ENCODE peak calls at places on chromosomes 12 and 14, in six cellular contexts. One of them, this sample, is unnamed.

GRCh38 chr12:94815958-94816357 is 165.6 kb upstream of the TMCC3 start:
- DNase-seq in fibroblast of the aortic adventitia: no peak
- DNase-seq in astrocyte of the spinal cord: no peak
- DNase-seq in transverse colon: no peak
- DNase-seq in lower lobe of right lung: no peak
- DNase-seq in left ventricle myocardium inferior: no peak
- DNase-seq in this sample: no peak

GRCh38 chr12:10910380-10910779 is 1.0 kb upstream of the TAS2R13 start:
- DNase-seq in transverse colon: no peak
- DNase-seq in lower lobe of right lung: no peak
- DNase-seq in astrocyte of the spinal cord: no peak
- DNase-seq in fibroblast of the aortic adventitia: no peak
- DNase-seq in left ventricle myocardium inferior: no peak
- DNase-seq in this sample: no peak

GRCh38 chr14:75702606-75703261 is 41.7 kb downstream of the TTLL5 start:
- DNase-seq in transverse colon: no peak
- DNase-seq in lower lobe of right lung: no peak
- DNase-seq in astrocyte of the spinal cord: peak
- DNase-seq in fibroblast of the aortic adventitia: peak
- DNase-seq in left ventricle myocardium inferior: no peak
- DNase-seq in this sample: no peak

GRCh38 chr14:52706724-52707706 is at the start of gene PSMC6:
- DNase-seq in astrocyte of the spinal cord: peak
- DNase-seq in lower lobe of right lung: peak
- DNase-seq in fibroblast of the aortic adventitia: peak
- DNase-seq in left ventricle myocardium inferior: peak
- DNase-seq in transverse colon: peak
- DNase-seq in this sample: peak

GRCh38 chr12:25926536-25926935 is 31.9 kb upstream of the RASSF8 start:
- DNase-seq in left ventricle myocardium inferior: no peak
- DNase-seq in lower lobe of right lung: no peak
- DNase-seq in fibroblast of the aortic adventitia: no peak
- DNase-seq in transverse colon: no peak
- DNase-seq in astrocyte of the spinal cord: no peak
- DNase-seq in this sample: no peak

GRCh38 chr14:24279301-24280186 is 8.1 kb upstream of the RABGGTA start:
- DNase-seq in transverse colon: no peak
- DNase-seq in fibroblast of the aortic adventitia: no peak
- DNase-seq in left ventricle myocardium inferior: peak
- DNase-seq in astrocyte of the spinal cord: no peak
- DNase-seq in lower lobe of right lung: no peak
- DNase-seq in this sample: no peak

GRCh38 chr14:91344107-91344506 is 73.5 kb downstream of the CCDC88C start:
- DNase-seq in left ventricle myocardium inferior: no peak
- DNase-seq in astrocyte of the spinal cord: no peak
- DNase-seq in fibroblast of the aortic adventitia: no peak
- DNase-seq in transverse colon: no peak
- DNase-seq in lower lobe of right lung: no peak
- DNase-seq in this sample: no peak

GRCh38 chr12:3336606-3337311 is 154.2 kb upstream of the PRMT8 start:
- DNase-seq in lower lobe of right lung: no peak
- DNase-seq in fibroblast of the aortic adventitia: peak
- DNase-seq in astrocyte of the spinal cord: peak
- DNase-seq in left ventricle myocardium inferior: no peak
- DNase-seq in transverse colon: no peak
- DNase-seq in this sample: peak

GRCh38 chr14:99158150-99158549 is 113.8 kb downstream of the BCL11B start:
- DNase-seq in transverse colon: no peak
- DNase-seq in astrocyte of the spinal cord: no peak
- DNase-seq in left ventricle myocardium inferior: no peak
- DNase-seq in lower lobe of right lung: no peak
- DNase-seq in fibroblast of the aortic adventitia: no peak
- DNase-seq in this sample: no peak

GRCh38 chr12:105985383-105985782 is 153.4 kb downstream of the NUAK1 start:
- DNase-seq in astrocyte of the spinal cord: no peak
- DNase-seq in fibroblast of the aortic adventitia: no peak
- DNase-seq in transverse colon: no peak
- DNase-seq in left ventricle myocardium inferior: no peak
- DNase-seq in lower lobe of right lung: no peak
- DNase-seq in this sample: no peak

GRCh38 chr12:43805149-43805856 is 814 bp downstream of the TWF1 start:
- DNase-seq in lower lobe of right lung: no peak
- DNase-seq in left ventricle myocardium inferior: no peak
- DNase-seq in transverse colon: no peak
- DNase-seq in astrocyte of the spinal cord: peak
- DNase-seq in fibroblast of the aortic adventitia: peak
- DNase-seq in this sample: peak

GRCh38 chr12:38662851-38663250 is 242.5 kb downstream of the CPNE8 start:
- DNase-seq in astrocyte of the spinal cord: no peak
- DNase-seq in fibroblast of the aortic adventitia: peak
- DNase-seq in left ventricle myocardium inferior: no peak
- DNase-seq in lower lobe of right lung: no peak
- DNase-seq in transverse colon: no peak
- DNase-seq in this sample: peak

GRCh38 chr12:111846016-111846415 is 4.0 kb downstream of the MAPKAPK5 start:
- DNase-seq in transverse colon: no peak
- DNase-seq in astrocyte of the spinal cord: no peak
- DNase-seq in lower lobe of right lung: no peak
- DNase-seq in left ventricle myocardium inferior: no peak
- DNase-seq in fibroblast of the aortic adventitia: peak
- DNase-seq in this sample: no peak

GRCh38 chr12:51974646-51975045 is 23.1 kb downstream of the ACVR1B start:
- DNase-seq in left ventricle myocardium inferior: no peak
- DNase-seq in lower lobe of right lung: no peak
- DNase-seq in transverse colon: no peak
- DNase-seq in astrocyte of the spinal cord: no peak
- DNase-seq in fibroblast of the aortic adventitia: no peak
- DNase-seq in this sample: no peak

GRCh38 chr14:90534091-90534837 is 137.4 kb downstream of the CALM1 start:
- DNase-seq in lower lobe of right lung: peak
- DNase-seq in transverse colon: no peak
- DNase-seq in left ventricle myocardium inferior: no peak
- DNase-seq in astrocyte of the spinal cord: peak
- DNase-seq in fibroblast of the aortic adventitia: no peak
- DNase-seq in this sample: peak

GRCh38 chr12:111886662-111887545 is 44.9 kb downstream of the MAPKAPK5 start:
- DNase-seq in left ventricle myocardium inferior: no peak
- DNase-seq in astrocyte of the spinal cord: no peak
- DNase-seq in transverse colon: no peak
- DNase-seq in lower lobe of right lung: no peak
- DNase-seq in fibroblast of the aortic adventitia: no peak
- DNase-seq in this sample: peak

GRCh38 chr14:50775357-50775756 is 55.6 kb downstream of the NIN start:
- DNase-seq in lower lobe of right lung: no peak
- DNase-seq in left ventricle myocardium inferior: no peak
- DNase-seq in fibroblast of the aortic adventitia: peak
- DNase-seq in astrocyte of the spinal cord: peak
- DNase-seq in transverse colon: no peak
- DNase-seq in this sample: peak

DNA sequence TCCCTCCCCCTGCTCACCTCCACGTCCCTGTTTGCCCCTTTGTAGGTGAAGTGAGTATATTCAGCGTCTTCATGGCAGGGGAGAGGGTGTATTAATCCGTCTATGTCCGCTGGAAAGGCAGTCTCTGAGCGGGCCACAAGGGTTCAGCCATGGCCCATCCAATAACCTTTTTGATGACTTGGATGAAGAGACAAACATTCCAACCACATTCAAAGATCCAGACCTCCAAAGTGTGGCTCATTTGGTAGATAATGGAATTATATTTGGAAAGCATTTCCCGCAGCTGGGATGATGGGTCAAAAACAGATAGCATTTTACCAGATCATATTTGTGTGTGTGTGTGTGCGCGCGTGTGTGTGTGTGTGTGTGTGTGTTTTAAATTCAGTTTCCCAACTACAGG is 345.9 kb downstream of the DPF3 start:
- DNase-seq in transverse colon: no peak
- DNase-seq in fibroblast of the aortic adventitia: peak
- DNase-seq in lower lobe of right lung: no peak
- DNase-seq in astrocyte of the spinal cord: no peak
- DNase-seq in left ventricle myocardium inferior: no peak
- DNase-seq in this sample: peak
- TF ChIP-seq CTCF in transverse colon: no peak
- TF ChIP-seq CTCF in fibroblast of the aortic adventitia: peak
- TF ChIP-seq CTCF in lower lobe of right lung: no peak
- TF ChIP-seq CTCF in astrocyte of the spinal cord: no peak
- TF ChIP-seq CTCF in left ventricle myocardium inferior: no peak
- TF ChIP-seq CTCF in this sample: peak

DNA sequence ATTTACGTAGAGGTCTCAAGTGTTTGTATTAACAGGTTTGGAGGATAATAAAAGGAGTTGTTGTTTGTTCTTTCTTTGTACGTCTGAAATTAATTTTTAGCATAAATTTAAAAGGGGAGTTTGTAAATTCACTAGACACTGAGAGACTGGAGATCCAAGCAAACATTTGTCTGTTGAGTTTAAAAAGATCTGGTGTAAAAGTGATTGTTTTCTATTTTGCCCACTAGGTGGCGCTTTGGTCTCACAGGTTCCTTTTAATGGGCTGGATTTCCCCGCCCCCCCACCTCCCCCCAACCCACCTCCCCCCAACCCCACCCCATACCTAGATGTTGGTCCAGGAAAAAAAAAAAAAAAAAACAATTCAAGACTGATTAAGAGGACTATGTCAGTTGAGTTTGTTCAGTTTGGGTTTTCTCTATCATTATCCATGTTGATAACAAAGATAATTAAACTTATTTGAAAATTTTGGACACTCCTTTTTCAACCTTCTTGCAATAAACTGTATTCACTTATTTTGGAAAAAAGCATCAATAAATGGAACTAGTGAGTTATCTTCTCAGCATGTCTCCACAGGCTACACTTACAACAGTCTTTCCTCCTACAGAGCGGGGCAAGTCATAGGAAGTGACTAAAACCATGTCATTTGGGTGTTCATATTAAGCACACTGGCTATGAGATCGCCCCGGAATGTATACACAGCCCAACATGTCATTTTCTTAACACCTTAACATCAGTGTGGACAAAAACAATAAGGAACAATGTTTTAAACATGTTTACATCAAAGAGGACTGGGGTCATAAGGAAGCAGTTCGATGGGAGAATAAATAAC is 841.1 kb downstream of the NRXN3 start:
- DNase-seq in astrocyte of the spinal cord: peak
- DNase-seq in fibroblast of the aortic adventitia: peak
- DNase-seq in lower lobe of right lung: no peak
- DNase-seq in transverse colon: no peak
- DNase-seq in left ventricle myocardium inferior: no peak
- DNase-seq in this sample: peak
- H3K4me3 ChIP-seq in astrocyte of the spinal cord: no peak
- H3K4me3 ChIP-seq in fibroblast of the aortic adventitia: no peak
- H3K4me3 ChIP-seq in lower lobe of right lung: no peak
- H3K4me3 ChIP-seq in transverse colon: no peak
- H3K4me3 ChIP-seq in left ventricle myocardium inferior: no peak
- H3K4me3 ChIP-seq in this sample: no peak

GRCh38 chr14:106875503-106875902 is 1349.1 kb downstream of the TMEM121 start:
- DNase-seq in left ventricle myocardium inferior: peak
- DNase-seq in fibroblast of the aortic adventitia: no peak
- DNase-seq in astrocyte of the spinal cord: no peak
- DNase-seq in transverse colon: peak
- DNase-seq in lower lobe of right lung: no peak
- DNase-seq in this sample: no peak

GRCh38 chr14:106872619-106873446 is 1346.5 kb downstream of the TMEM121 start:
- DNase-seq in lower lobe of right lung: peak
- DNase-seq in left ventricle myocardium inferior: peak
- DNase-seq in fibroblast of the aortic adventitia: no peak
- DNase-seq in transverse colon: peak
- DNase-seq in astrocyte of the spinal cord: no peak
- DNase-seq in this sample: no peak

GRCh38 chr14:106877527-106877926 is 1351.1 kb downstream of the TMEM121 start:
- DNase-seq in transverse colon: no peak
- DNase-seq in astrocyte of the spinal cord: no peak
- DNase-seq in left ventricle myocardium inferior: no peak
- DNase-seq in lower lobe of right lung: no peak
- DNase-seq in fibroblast of the aortic adventitia: no peak
- DNase-seq in this sample: no peak

GRCh38 chr14:106876711-106877110 is 1350.3 kb downstream of the TMEM121 start:
- DNase-seq in lower lobe of right lung: no peak
- DNase-seq in transverse colon: no peak
- DNase-seq in left ventricle myocardium inferior: no peak
- DNase-seq in fibroblast of the aortic adventitia: no peak
- DNase-seq in astrocyte of the spinal cord: no peak
- DNase-seq in this sample: no peak

DNA sequence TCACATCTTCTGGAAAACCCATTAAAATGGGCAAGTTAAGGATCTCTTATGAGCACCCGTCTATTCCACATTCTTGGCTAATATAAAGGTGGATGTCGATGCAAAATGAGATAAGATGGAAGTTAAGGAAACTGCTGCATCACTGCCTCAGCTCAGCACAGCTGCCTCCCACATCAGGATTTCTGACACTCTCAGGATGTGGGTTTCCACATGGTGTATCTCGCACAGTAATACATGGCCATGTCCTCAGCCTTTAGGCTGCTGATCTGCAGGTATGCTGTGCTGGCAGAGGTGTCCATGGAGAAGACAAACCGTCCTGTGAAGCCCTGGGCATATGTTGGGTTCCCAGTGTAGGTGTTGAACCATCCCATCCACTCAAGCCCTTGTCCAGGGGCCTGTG is 1348.0 kb downstream of the TMEM121 start:
- DNase-seq in lower lobe of right lung: no peak
- DNase-seq in left ventricle myocardium inferior: no peak
- DNase-seq in transverse colon: no peak
- DNase-seq in fibroblast of the aortic adventitia: no peak
- DNase-seq in astrocyte of the spinal cord: no peak
- DNase-seq in this sample: no peak
- TF ChIP-seq CTCF in lower lobe of right lung: no peak
- TF ChIP-seq CTCF in left ventricle myocardium inferior: no peak
- TF ChIP-seq CTCF in transverse colon: no peak
- TF ChIP-seq CTCF in fibroblast of the aortic adventitia: no peak
- TF ChIP-seq CTCF in astrocyte of the spinal cord: no peak
- TF ChIP-seq CTCF in this sample: no peak

DNA sequence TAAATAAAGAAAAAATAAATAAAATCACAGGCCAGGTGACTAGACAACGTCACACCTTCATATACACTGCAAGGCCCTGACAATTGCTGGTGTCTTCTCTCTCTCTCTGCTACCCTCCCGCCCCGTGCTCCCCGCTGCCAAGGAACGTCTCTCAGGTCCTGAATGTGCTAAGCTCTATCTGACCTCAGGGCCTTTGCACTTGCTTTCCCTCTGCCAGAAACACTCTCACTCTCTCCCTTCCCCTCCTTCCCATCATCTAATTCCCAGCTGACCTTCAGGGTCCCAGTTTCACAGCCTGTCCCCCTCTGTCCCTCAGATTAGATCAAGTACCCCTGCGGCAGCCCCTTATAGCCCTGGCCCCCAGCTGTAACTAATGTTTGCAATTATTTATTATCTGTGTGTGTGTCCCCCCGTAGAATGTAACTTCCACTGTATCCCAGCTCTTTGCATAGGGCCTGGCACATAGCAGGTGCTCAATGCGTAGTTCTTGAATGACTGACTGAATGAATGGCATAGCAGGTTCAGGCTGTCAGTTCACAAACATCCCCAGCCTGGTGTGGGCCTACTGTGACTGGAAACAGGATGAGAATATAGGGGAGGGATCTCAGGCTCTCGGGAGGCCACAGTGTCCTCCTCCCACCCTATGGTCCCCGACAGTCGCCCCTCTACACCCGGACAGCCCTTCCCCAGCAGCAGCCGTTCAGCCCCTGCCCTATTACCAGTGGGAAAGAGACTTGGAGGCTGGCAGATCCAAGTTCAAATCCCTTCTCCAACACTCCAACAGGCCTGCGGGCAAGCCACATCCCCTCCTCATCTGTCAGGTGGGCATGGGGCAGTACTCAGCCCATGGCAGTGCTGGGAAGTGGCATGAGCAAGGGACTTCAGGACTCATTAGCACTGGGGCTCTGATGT is 6.6 kb downstream of the BEGAIN start:
- DNase-seq in astrocyte of the spinal cord: no peak
- DNase-seq in lower lobe of right lung: peak
- DNase-seq in left ventricle myocardium inferior: peak
- DNase-seq in fibroblast of the aortic adventitia: no peak
- DNase-seq in transverse colon: no peak
- DNase-seq in this sample: no peak
- H3K4me3 ChIP-seq in astrocyte of the spinal cord: no peak
- H3K4me3 ChIP-seq in lower lobe of right lung: no peak
- H3K4me3 ChIP-seq in left ventricle myocardium inferior: no peak
- H3K4me3 ChIP-seq in fibroblast of the aortic adventitia: no peak
- H3K4me3 ChIP-seq in transverse colon: no peak
- H3K4me3 ChIP-seq in this sample: no peak

This sample was measured in fibroblast of villous mesenchyme.